ENCODE peak calls at places on chromosomes 4 and X, in six cellular contexts. K, X, L, P, E and R are unnamed samples. For H3K4me1, the result is how much of the 10 kb centered on the place peaks cover.

GRCh38 chr4:8278009-8278395 is 8.4 kb downstream of the HTRA3 start:
- DNase-seq in K (no peak), X (peak), L (no peak), P (no peak), E (no peak), R (peak)

GRCh38 chr4:183094393-183095198 is 4.5 kb upstream of the WWC2 start:
- DNase-seq in K (no peak), X (no peak), L (no peak), P (no peak), E (no peak), R (no peak)

GRCh38 chr4:109729155-109729562 is 711 bp downstream of the PLA2G12A start:
- DNase-seq in K (no peak), X (no peak), L (no peak), P (no peak), E (peak), R (no peak)

GRCh38 chr4:133808151-133808550 is 393.4 kb downstream of the PABPC4L start:
- DNase-seq in K (no peak), X (no peak), L (no peak), P (no peak), E (no peak), R (no peak)

GRCh38 chr4:1359976-1360375 is 13.0 kb downstream of the UVSSA start:
- DNase-seq in K (no peak), X (no peak), L (no peak), P (no peak), E (no peak), R (peak)

GRCh38 chrX:8724176-8724757 is 7.7 kb downstream of the ANOS1 start:
- DNase-seq in K (no peak), X (no peak), L (no peak), P (no peak), E (peak), R (no peak)

GRCh38 chr4:108540536-108540935 is 79.8 kb upstream of the RPL34 start:
- DNase-seq in K (no peak), X (no peak), L (no peak), P (no peak), E (no peak), R (no peak)

GRCh38 chr4:139530833-139531427 is 25.1 kb downstream of the SETD7 start:
- DNase-seq in K (peak), X (no peak), L (peak), P (peak), E (peak), R (no peak)

GRCh38 chr4:76606662-76607265 is 171.7 kb downstream of the SHROOM3 start:
- DNase-seq in K (no peak), X (no peak), L (no peak), P (no peak), E (no peak), R (no peak)

GRCh38 chr4:76216521-76216920 is 2.9 kb upstream of the SCARB2 start:
- DNase-seq in K (no peak), X (no peak), L (no peak), P (no peak), E (no peak), R (no peak)

GRCh38 chr4:1715002-1715761 is 3.1 kb upstream of the SLBP start:
- DNase-seq in K (no peak), X (no peak), L (peak), P (no peak), E (no peak), R (peak)

GRCh38 chrX:65407157-65407626 is 127.4 kb downstream of the LAS1L start:
- DNase-seq in K (no peak), X (no peak), L (no peak), P (no peak), E (no peak), R (no peak)

GRCh38 chr4:138390286-138390685 is 148.1 kb upstream of the SLC7A11 start:
- DNase-seq in K (no peak), X (no peak), L (no peak), P (no peak), E (no peak), R (no peak)

GRCh38 chrX:106621836-106622235 is 10.1 kb downstream of the RADX start:
- DNase-seq in K (no peak), X (no peak), L (no peak), P (no peak), E (no peak), R (no peak)

GRCh38 chr4:138158746-138159297 is 83.3 kb downstream of the SLC7A11 start:
- DNase-seq in K (no peak), X (no peak), L (no peak), P (no peak), E (no peak), R (no peak)

GRCh38 chr4:70583952-70584834 is 7.9 kb upstream of the AMBN start:
- DNase-seq in K (no peak), X (no peak), L (no peak), P (no peak), E (no peak), R (no peak)

GRCh38 chr4:76270776-76271175 is 19.3 kb downstream of the FAM47E start:
- DNase-seq in K (no peak), X (no peak), L (no peak), P (no peak), E (no peak), R (no peak)

GRCh38 chr4:57184378-57185031 is 74.3 kb upstream of the IGFBP7 start:
- DNase-seq in K (no peak), X (no peak), L (no peak), P (no peak), E (no peak), R (no peak)

GRCh38 chr4:27154706-27155105 is 294.1 kb downstream of the STIM2 start:
- DNase-seq in K (no peak), X (no peak), L (no peak), P (no peak), E (no peak), R (no peak)

GRCh38 chr4:48237996-48238645 is 31.5 kb downstream of the TEC start:
- DNase-seq in K (no peak), X (no peak), L (no peak), P (no peak), E (no peak), R (no peak)

GRCh38 chrX:124555036-124555595 is 208.8 kb downstream of the SH2D1A start:
- DNase-seq in K (no peak), X (no peak), L (no peak), P (no peak), E (no peak), R (no peak)

GRCh38 chr4:77538144-77538543 is 67.5 kb upstream of the CXCL13 start:
- DNase-seq in K (no peak), X (no peak), L (no peak), P (no peak), E (peak), R (no peak)

GRCh38 chr4:151527699-151528098 is 118.7 kb downstream of the FHIP1A start:
- DNase-seq in K (no peak), X (no peak), L (no peak), P (no peak), E (no peak), R (no peak)

GRCh38 chr4:185559913-185560281 is 24.6 kb upstream of the PDLIM3 start:
- DNase-seq in K (peak), X (no peak), L (no peak), P (no peak), E (no peak), R (no peak)

GRCh38 chr4:3911252-3911856 is 145.2 kb downstream of the ADRA2C start:
- DNase-seq in K (no peak), X (no peak), L (no peak), P (no peak), E (no peak), R (no peak)

GRCh38 chr4:6469898-6470501 is 2.4 kb downstream of the PPP2R2C start:
- DNase-seq in K (no peak), X (peak), L (no peak), P (no peak), E (peak), R (no peak)
- H3K4me3 ChIP-seq in K (peak), X (peak), L (peak), P (no peak), E (peak), R (peak)

GRCh38 chr4:168636040-168636439 is 139.2 kb downstream of the PALLD start:
- DNase-seq in K (no peak), X (no peak), L (no peak), P (no peak), E (no peak), R (no peak)

GRCh38 chr4:168633474-168633873 is 136.6 kb downstream of the PALLD start:
- DNase-seq in K (no peak), X (no peak), L (no peak), P (no peak), E (no peak), R (no peak)

GRCh38 chr4:168634276-168634802 is 137.5 kb downstream of the PALLD start:
- DNase-seq in K (no peak), X (no peak), L (no peak), P (no peak), E (no peak), R (peak)

GRCh38 chr4:168637872-168638756 is 141.3 kb downstream of the PALLD start:
- DNase-seq in K (no peak), X (no peak), L (no peak), P (no peak), E (no peak), R (no peak)

GRCh38 chr4:168636506-168637176 is 139.8 kb downstream of the PALLD start:
- DNase-seq in K (no peak), X (no peak), L (no peak), P (no peak), E (no peak), R (no peak)
- TF ChIP-seq POLR2A in K (no peak), X (no peak), L (no peak), P (no peak), E (no peak), R (no peak)

GRCh38 chr4:152534541-152535231 is 1.2 kb downstream of the FBXW7 start:
- DNase-seq in K (peak), X (no peak), L (peak), P (no peak), E (no peak), R (peak)
- H3K4me1 ChIP-seq in K (under half), X (under half), L (under half), P (under half), E (under half), R (under half)

GRCh38 chrX:79162076-79162475 is 17.6 kb downstream of the GPR174 start:
- DNase-seq in K (no peak), X (no peak), L (no peak), P (no peak), E (no peak), R (no peak)

GRCh38 chrX:79156818-79157217 is 12.3 kb downstream of the GPR174 start:
- DNase-seq in K (no peak), X (no peak), L (no peak), P (no peak), E (no peak), R (no peak)

GRCh38 chrX:79167437-79167836 is 22.9 kb downstream of the GPR174 start:
- DNase-seq in K (no peak), X (no peak), L (no peak), P (no peak), E (no peak), R (no peak)

GRCh38 chrX:79159800-79160199 is 15.3 kb downstream of the GPR174 start:
- DNase-seq in K (no peak), X (no peak), L (no peak), P (no peak), E (no peak), R (no peak)

DNA sequence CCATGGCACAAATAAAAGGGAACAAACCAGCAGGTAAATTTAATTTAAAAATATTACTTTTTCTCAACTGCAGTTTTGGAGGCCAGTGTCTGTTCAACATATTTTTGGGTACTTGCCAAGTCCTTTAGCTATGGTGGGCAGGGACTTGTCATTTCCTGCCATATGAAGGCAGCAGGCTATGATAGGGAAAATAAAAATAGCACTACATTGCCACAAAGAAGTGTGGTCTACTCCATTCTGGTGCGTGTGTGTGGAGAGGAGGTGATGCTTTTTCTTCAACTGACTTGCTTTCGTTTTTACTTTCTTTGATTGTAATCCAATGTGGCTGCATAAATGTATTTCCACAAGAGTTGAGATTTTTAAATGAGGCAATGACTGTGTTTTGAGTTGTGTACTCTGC is 17.2 kb downstream of the GPR174 start:
- DNase-seq in K (no peak), X (no peak), L (no peak), P (no peak), E (no peak), R (no peak)
- H3K4me3 ChIP-seq in K (no peak), X (no peak), L (no peak), P (no peak), E (no peak), R (no peak)

GRCh38 chrX:13200398-13200797 is 119.5 kb downstream of the ATXN3L start:
- DNase-seq in K (no peak), X (no peak), L (no peak), P (no peak), E (no peak), R (no peak)

GRCh38 chrX:13198762-13199064 is 121.1 kb downstream of the ATXN3L start:
- DNase-seq in K (no peak), X (no peak), L (no peak), P (no peak), E (no peak), R (no peak)

GRCh38 chrX:13203281-13203680 is 116.6 kb downstream of the ATXN3L start:
- DNase-seq in K (no peak), X (no peak), L (no peak), P (no peak), E (no peak), R (no peak)

GRCh38 chrX:13197961-13198761 is 121.7 kb downstream of the ATXN3L start:
- DNase-seq in K (no peak), X (no peak), L (no peak), P (no peak), E (no peak), R (no peak)

DNA sequence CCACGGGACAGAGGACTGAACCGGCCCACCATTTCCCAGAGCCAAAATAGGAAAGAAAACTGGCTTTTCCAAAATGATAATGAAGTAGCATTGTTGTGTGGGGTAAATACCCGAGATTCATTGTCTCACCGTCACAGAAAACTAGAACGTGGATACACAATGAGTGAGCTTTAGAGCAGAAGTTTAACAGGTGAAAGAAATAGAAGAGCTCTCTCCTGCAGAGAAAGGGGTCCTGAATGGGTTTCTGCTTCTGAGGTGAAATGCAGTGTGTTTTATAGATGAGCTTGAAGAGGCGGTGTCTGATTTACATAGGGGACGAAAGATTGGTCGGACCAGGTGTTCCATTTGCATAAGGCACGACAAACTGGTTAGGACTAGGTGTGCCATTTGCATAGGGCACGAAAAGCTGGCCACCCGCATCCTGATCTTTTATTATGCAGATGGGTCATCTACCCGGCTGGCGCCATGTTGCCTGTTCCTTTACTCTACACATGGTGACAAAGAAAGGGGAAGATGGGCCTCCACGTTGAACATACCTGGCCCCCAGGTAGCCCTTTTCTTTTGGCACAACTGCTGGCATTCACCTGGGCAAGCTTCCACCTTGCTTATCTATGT is 118.1 kb downstream of the ATXN3L start:
- DNase-seq in K (no peak), X (no peak), L (no peak), P (no peak), E (no peak), R (no peak)
- TF ChIP-seq POLR2A in K (no peak), X (no peak), L (no peak), P (no peak), E (no peak), R (no peak)

DNA sequence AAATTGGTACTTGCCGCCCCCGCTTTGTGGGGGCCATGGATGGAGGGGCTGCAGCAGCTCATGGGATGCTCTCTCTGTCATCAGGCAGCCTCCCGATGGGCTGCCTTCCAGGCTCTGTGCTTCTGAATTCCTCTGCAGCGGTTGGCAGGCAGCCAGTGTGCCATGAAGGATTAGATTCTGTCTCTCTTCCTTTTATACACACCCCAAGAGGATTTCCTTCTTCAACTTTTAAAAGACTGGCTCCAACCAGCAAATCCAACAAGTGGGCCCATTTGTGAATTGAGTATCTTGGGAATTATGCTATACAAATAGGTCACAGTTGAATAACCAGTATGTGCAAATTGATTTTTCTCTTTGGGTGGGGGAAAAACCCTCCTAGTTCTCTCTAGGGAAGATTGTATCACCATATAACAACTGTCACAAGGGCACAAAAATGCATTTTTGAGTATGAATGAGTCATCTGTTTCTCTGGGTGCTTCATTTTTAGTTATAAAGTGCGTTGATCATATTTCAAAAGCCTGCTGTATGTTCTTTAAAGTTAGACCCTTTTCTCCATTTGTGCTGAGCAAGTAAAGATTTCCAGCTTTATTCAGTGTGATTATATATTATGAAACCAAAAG is 96.8 kb upstream of the FAT1 start:
- DNase-seq in K (no peak), X (peak), L (peak), P (no peak), E (no peak), R (no peak)
- H3K4me1 ChIP-seq in K (under half), X (under half), L (under half), P (under half), E (under half), R (under half)

GRCh38 chrX:108736509-108737479 is at the start of gene IRS4:
- DNase-seq in K (no peak), X (no peak), L (no peak), P (no peak), E (no peak), R (peak)
- H3K4me3 ChIP-seq in K (peak), X (peak), L (peak), P (peak), E (peak), R (peak)

DNA sequence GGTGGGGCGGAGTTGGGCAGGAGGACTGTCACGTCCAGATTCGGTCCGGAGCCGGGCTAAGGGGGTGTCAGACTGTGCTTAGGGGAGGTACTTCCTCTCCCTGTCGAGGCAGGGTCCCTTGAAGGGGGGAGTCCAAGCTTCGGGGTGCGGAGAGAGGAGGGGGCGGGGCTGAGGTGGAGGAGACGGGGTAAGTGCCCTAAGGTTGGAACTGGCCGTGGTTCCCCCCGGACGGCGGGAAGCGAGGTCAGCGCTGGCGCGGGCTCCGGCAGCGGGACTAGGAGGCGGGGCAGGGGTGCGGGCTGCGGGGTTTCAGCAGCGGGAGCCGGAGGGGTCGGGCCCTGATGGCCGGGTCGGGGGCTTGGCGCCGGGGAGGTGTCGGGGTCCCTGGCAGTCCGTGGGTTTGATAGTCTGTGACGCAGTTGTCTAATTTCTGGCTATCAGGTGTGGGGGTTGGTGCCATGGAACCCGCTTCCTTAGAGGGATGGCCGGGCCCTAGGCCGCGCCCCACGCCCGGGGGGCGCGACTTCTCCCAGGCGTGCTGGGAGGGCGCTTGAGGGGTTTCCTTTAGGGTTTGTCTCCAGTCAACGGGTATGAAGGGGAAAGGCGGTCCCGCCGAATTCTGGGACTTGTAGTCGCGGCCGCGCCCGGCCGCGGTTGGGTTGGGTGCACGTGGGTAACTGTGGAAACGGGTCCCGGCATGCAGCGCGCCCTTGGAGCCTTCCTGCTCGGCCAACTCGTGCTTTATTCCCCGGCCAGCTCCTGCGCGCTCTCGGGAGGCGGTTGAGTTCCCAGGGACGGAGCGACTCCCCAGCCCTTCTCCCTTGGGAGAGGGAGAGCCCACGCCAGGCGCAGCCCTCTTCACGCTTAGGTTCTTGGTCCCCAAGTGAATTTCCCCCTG is 1.5 kb downstream of the DCUN1D4 start:
- DNase-seq in K (peak), X (peak), L (peak), P (peak), E (peak), R (peak)
- TF ChIP-seq POLR2A in K (no peak), X (no peak), L (no peak), P (peak), E (peak), R (peak)

DNA sequence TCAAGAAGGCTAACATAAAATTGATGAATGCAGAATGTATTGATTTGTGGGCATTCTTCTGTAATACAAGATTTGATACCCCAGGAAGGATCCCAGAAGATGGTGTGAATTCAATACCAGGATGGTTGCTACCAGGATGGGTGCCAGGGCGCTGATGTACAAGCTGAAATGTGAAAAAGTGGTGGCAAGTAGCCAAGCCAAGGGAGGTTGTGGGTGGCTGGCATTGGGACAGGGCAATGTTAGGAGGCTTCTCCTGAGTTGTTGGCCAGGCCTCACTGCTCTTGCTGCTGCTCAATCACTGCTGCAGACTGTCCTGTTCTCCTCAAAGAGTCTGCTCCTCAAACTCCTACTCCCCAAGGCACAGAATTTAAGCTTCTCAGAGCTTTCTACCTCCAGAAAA is 77.1 kb downstream of the RBM46 start:
- DNase-seq in K (no peak), X (no peak), L (no peak), P (no peak), E (no peak), R (no peak)
- H3K4me1 ChIP-seq in K (under half), X (under half), L (under half), P (under half), E (under half), R (under half)